ENCODE peak calls at places on chromosomes 3 and 15, in four cellular contexts. One of them, this sample, is unnamed.

GRCh38 chr15:32718822-32719716 is 1.3 kb downstream of the GREM1 start:
- DNase-seq in effector CD4-positive, alpha-beta T cell: no peak
- DNase-seq in esophagus muscularis mucosa: no peak
- DNase-seq in cerebellar nuclear complex: no peak
- DNase-seq in this sample: peak; percentile 38

GRCh38 chr15:22949074-22949547 is 31.1 kb downstream of the CYFIP1 start:
- DNase-seq in effector CD4-positive, alpha-beta T cell: no peak
- DNase-seq in esophagus muscularis mucosa: no peak
- DNase-seq in cerebellar nuclear complex: no peak
- DNase-seq in this sample: peak; percentile 69

GRCh38 chr15:99384992-99385669 is 133.8 kb downstream of the LRRC28 start:
- DNase-seq in effector CD4-positive, alpha-beta T cell: no peak
- DNase-seq in esophagus muscularis mucosa: no peak
- DNase-seq in cerebellar nuclear complex: no peak
- DNase-seq in this sample: peak; percentile 40

GRCh38 chr15:42159381-42160015 is 3.1 kb upstream of the PLA2G4F start:
- DNase-seq in effector CD4-positive, alpha-beta T cell: no peak
- DNase-seq in esophagus muscularis mucosa: no peak
- DNase-seq in cerebellar nuclear complex: no peak
- DNase-seq in this sample: peak; percentile 21

GRCh38 chr15:101115887-101116680 is 135.8 kb downstream of the CHSY1 start:
- DNase-seq in effector CD4-positive, alpha-beta T cell: no peak
- DNase-seq in esophagus muscularis mucosa: no peak
- DNase-seq in cerebellar nuclear complex: no peak
- DNase-seq in this sample: peak; percentile 69

GRCh38 chr3:52986938-52987337 is 58.9 kb downstream of the SFMBT1 start:
- DNase-seq in effector CD4-positive, alpha-beta T cell: no peak
- DNase-seq in esophagus muscularis mucosa: no peak
- DNase-seq in cerebellar nuclear complex: no peak
- DNase-seq in this sample: peak; percentile 79

GRCh38 chr3:69236808-69237707 is 114.7 kb upstream of the LMOD3 start:
- DNase-seq in effector CD4-positive, alpha-beta T cell: no peak
- DNase-seq in esophagus muscularis mucosa: no peak
- DNase-seq in cerebellar nuclear complex: no peak
- DNase-seq in this sample: peak; percentile 13

GRCh38 chr15:56249080-56249479 is 5.4 kb upstream of the RFX7 start:
- DNase-seq in effector CD4-positive, alpha-beta T cell: no peak
- DNase-seq in esophagus muscularis mucosa: no peak
- DNase-seq in cerebellar nuclear complex: no peak
- DNase-seq in this sample: peak; percentile 87

GRCh38 chr15:93479679-93480078 is 390.7 kb upstream of the RGMA start:
- DNase-seq in effector CD4-positive, alpha-beta T cell: no peak
- DNase-seq in esophagus muscularis mucosa: no peak
- DNase-seq in cerebellar nuclear complex: no peak
- DNase-seq in this sample: no peak

GRCh38 chr3:82163907-82164520 is 402.6 kb upstream of the GBE1 start:
- DNase-seq in effector CD4-positive, alpha-beta T cell: no peak
- DNase-seq in esophagus muscularis mucosa: no peak
- DNase-seq in cerebellar nuclear complex: no peak
- DNase-seq in this sample: peak; percentile 67

GRCh38 chr3:45319231-45320085 is 68.9 kb upstream of the LARS2 start:
- DNase-seq in effector CD4-positive, alpha-beta T cell: no peak
- DNase-seq in esophagus muscularis mucosa: no peak
- DNase-seq in cerebellar nuclear complex: no peak
- DNase-seq in this sample: no peak

GRCh38 chr3:9229325-9229724 is 20.1 kb downstream of the SRGAP3 start:
- DNase-seq in effector CD4-positive, alpha-beta T cell: no peak
- DNase-seq in esophagus muscularis mucosa: no peak
- DNase-seq in cerebellar nuclear complex: no peak
- DNase-seq in this sample: no peak

GRCh38 chr3:66039590-66039887 is 821 bp upstream of the MAGI1 start:
- DNase-seq in effector CD4-positive, alpha-beta T cell: no peak
- DNase-seq in esophagus muscularis mucosa: no peak
- DNase-seq in cerebellar nuclear complex: no peak
- DNase-seq in this sample: peak; percentile 55

GRCh38 chr3:178602864-178603263 is 66.6 kb downstream of the KCNMB2 start:
- DNase-seq in effector CD4-positive, alpha-beta T cell: no peak
- DNase-seq in esophagus muscularis mucosa: no peak
- DNase-seq in cerebellar nuclear complex: no peak
- DNase-seq in this sample: no peak

GRCh38 chr3:51681453-51681852 is 10.4 kb downstream of the TEX264 start:
- DNase-seq in effector CD4-positive, alpha-beta T cell: peak; percentile 26
- DNase-seq in esophagus muscularis mucosa: no peak
- DNase-seq in cerebellar nuclear complex: no peak
- DNase-seq in this sample: peak; percentile 15

GRCh38 chr3:33717866-33718594 is at the start of gene CLASP2:
- DNase-seq in effector CD4-positive, alpha-beta T cell: peak; percentile 77
- DNase-seq in esophagus muscularis mucosa: peak; percentile 96
- DNase-seq in cerebellar nuclear complex: no peak
- DNase-seq in this sample: peak; percentile 86

GRCh38 chr15:90481023-90481422 is 48.7 kb upstream of the CRTC3 start:
- DNase-seq in effector CD4-positive, alpha-beta T cell: no peak
- DNase-seq in esophagus muscularis mucosa: no peak
- DNase-seq in cerebellar nuclear complex: no peak
- DNase-seq in this sample: peak; percentile 23

GRCh38 chr3:165462616-165463334 is 266.6 kb upstream of the SLITRK3 start:
- DNase-seq in effector CD4-positive, alpha-beta T cell: no peak
- DNase-seq in esophagus muscularis mucosa: no peak
- DNase-seq in cerebellar nuclear complex: no peak
- DNase-seq in this sample: no peak

GRCh38 chr15:59553879-59554735 is 57.5 kb upstream of the GCNT3 start:
- DNase-seq in effector CD4-positive, alpha-beta T cell: no peak
- DNase-seq in esophagus muscularis mucosa: no peak
- DNase-seq in cerebellar nuclear complex: no peak
- DNase-seq in this sample: peak; percentile 66